ENCODE peak calls at places on chromosome 22, in seven cellular contexts. C is pulmonary artery endothelial cell; L is NCI-H1105; B is stimulated activated CD4-positive, alpha-beta T cell treated with anti-CD3 and anti-CD28 coated beads, Interleukin-15, amount 100 ng/mL, for 24 hours; G is D341Med; A is NCI-H460; H is A549. Y is an unnamed sample.

GRCh38 chr22:22818861-22819855 is 68.5 kb upstream of the IGLL5 start:
- DNase-seq in C (no peak), L (no peak), B (peak; percentile 24), G (no peak), A (no peak), H (no peak), Y (no peak)

GRCh38 chr22:27405672-27406388 is 395.7 kb downstream of the MN1 start:
- DNase-seq in C (peak; percentile 17), L (no peak), B (peak; percentile 63), G (peak; percentile 84), A (peak; percentile 53), H (peak; percentile 48), Y (peak; percentile 54)

GRCh38 chr22:49209452-49210195 is 618.0 kb downstream of the BRD1 start:
- DNase-seq in C (no peak), L (peak; percentile 82), B (no peak), G (no peak), A (no peak), H (peak; percentile 21), Y (no peak)

GRCh38 chr22:40263191-40263590 is 83.1 kb upstream of the ADSL start:
- DNase-seq in C (peak; percentile 72), L (no peak), B (peak; percentile 37), G (no peak), A (no peak), H (no peak), Y (no peak)

GRCh38 chr22:23898006-23898974 is 4.1 kb downstream of the MIF start:
- DNase-seq in C (no peak), L (no peak), B (peak; percentile 20), G (no peak), A (no peak), H (no peak), Y (no peak)

GRCh38 chr22:31488988-31489617 is 539 bp downstream of the EIF4ENIF1 start:
- DNase-seq in C (no peak), L (no peak), B (peak; percentile 60), G (no peak), A (no peak), H (peak; percentile 21), Y (peak; percentile 18)

GRCh38 chr22:36734171-36735058 is 30.9 kb upstream of the CACNG2 start:
- DNase-seq in C (no peak), L (no peak), B (no peak), G (no peak), A (no peak), H (no peak), Y (no peak)

GRCh38 chr22:42701694-42702093 is 19.0 kb downstream of the A4GALT start:
- DNase-seq in C (no peak), L (no peak), B (no peak), G (peak; percentile 12), A (no peak), H (no peak), Y (no peak)

GRCh38 chr22:37526376-37526775 is 7.2 kb upstream of the CARD10 start:
- DNase-seq in C (no peak), L (no peak), B (no peak), G (no peak), A (no peak), H (no peak), Y (no peak)

GRCh38 chr22:49028111-49028510 is 799.6 kb downstream of the BRD1 start:
- DNase-seq in C (no peak), L (no peak), B (no peak), G (no peak), A (no peak), H (no peak), Y (no peak)

GRCh38 chr22:30564045-30564765 is 10.3 kb downstream of the GAL3ST1 start:
- DNase-seq in C (no peak), L (no peak), B (no peak), G (no peak), A (no peak), H (no peak), Y (no peak)

GRCh38 chr22:18064636-18065035 is 13.2 kb upstream of the PEX26 start:
- DNase-seq in C (no peak), L (no peak), B (no peak), G (no peak), A (no peak), H (no peak), Y (no peak)

GRCh38 chr22:40189979-40190378 is 12.3 kb downstream of the TNRC6B start:
- DNase-seq in C (no peak), L (no peak), B (no peak), G (no peak), A (no peak), H (no peak), Y (no peak)

GRCh38 chr22:17235149-17235655 is 16.0 kb upstream of the ADA2 start:
- DNase-seq in C (no peak), L (no peak), B (no peak), G (no peak), A (no peak), H (no peak), Y (no peak)

GRCh38 chr22:43476341-43476740 is 64.5 kb downstream of the MPPED1 start:
- DNase-seq in C (no peak), L (no peak), B (no peak), G (no peak), A (no peak), H (peak; percentile 34), Y (no peak)

GRCh38 chr22:30649430-30650007 is 13.9 kb downstream of the SLC35E4 start:
- DNase-seq in C (peak; percentile 54), L (no peak), B (peak; percentile 94), G (no peak), A (peak; percentile 28), H (no peak), Y (no peak)

GRCh38 chr22:17217179-17217578 is 2.1 kb downstream of the ADA2 start:
- DNase-seq in C (no peak), L (no peak), B (no peak), G (no peak), A (no peak), H (no peak), Y (no peak)

GRCh38 chr22:26766510-26767350 is 109.3 kb downstream of the MIAT start:
- DNase-seq in C (no peak), L (no peak), B (no peak), G (no peak), A (no peak), H (no peak), Y (no peak)

GRCh38 chr22:42388130-42388797 is 43.9 kb downstream of the NFAM1 start:
- DNase-seq in C (no peak), L (peak; percentile 94), B (peak; percentile 12), G (peak; percentile 96), A (no peak), H (no peak), Y (no peak)

GRCh38 chr22:24141586-24141985 is 39.7 kb upstream of the SUSD2 start:
- DNase-seq in C (no peak), L (no peak), B (peak; percentile 40), G (no peak), A (no peak), H (no peak), Y (no peak)

GRCh38 chr22:17390087-17390486 is 20.8 kb downstream of the CECR2 start:
- DNase-seq in C (no peak), L (no peak), B (no peak), G (no peak), A (no peak), H (no peak), Y (no peak)

GRCh38 chr22:49979587-49980264 is 19.2 kb downstream of the PIM3 start:
- DNase-seq in C (no peak), L (peak; percentile 17), B (peak; percentile 70), G (peak; percentile 40), A (peak; percentile 30), H (peak; percentile 58), Y (peak; percentile 30)

GRCh38 chr22:49134076-49134475 is 693.6 kb downstream of the BRD1 start:
- DNase-seq in C (no peak), L (no peak), B (no peak), G (no peak), A (no peak), H (no peak), Y (no peak)

GRCh38 chr22:31098633-31099110 is 8.7 kb downstream of the SELENOM start:
- DNase-seq in C (no peak), L (no peak), B (no peak), G (no peak), A (no peak), H (no peak), Y (no peak)

GRCh38 chr22:47293368-47294221 is 531.1 kb downstream of the TBC1D22A start:
- DNase-seq in C (no peak), L (no peak), B (no peak), G (peak; percentile 15), A (no peak), H (no peak), Y (no peak)